ENCODE peak calls at places on chromosome 3, in ten cellular contexts. One of them, this sample, is unnamed.
A peak's percentile ranks its signal among the peaks of the same experiment; 100 is the strongest.

GRCh38 chr3:107065094-107065861 is 312.0 kb upstream of the CCDC54 start:
- DNase-seq in right lobe of liver: no peak
- DNase-seq in lower leg skin: peak; percentile 84
- DNase-seq in transverse colon: no peak
- DNase-seq in stomach: no peak
- DNase-seq in K562: no peak
- DNase-seq in body of pancreas: no peak
- DNase-seq in breast epithelium: no peak
- DNase-seq in A549: no peak
- DNase-seq in HCT116: no peak
- DNase-seq in this sample: no peak

GRCh38 chr3:120364821-120365220 is 15.7 kb upstream of the LRRC58 start:
- DNase-seq in right lobe of liver: no peak
- DNase-seq in lower leg skin: no peak
- DNase-seq in transverse colon: no peak
- DNase-seq in stomach: no peak
- DNase-seq in K562: no peak
- DNase-seq in body of pancreas: no peak
- DNase-seq in breast epithelium: no peak
- DNase-seq in A549: no peak
- DNase-seq in HCT116: no peak
- DNase-seq in this sample: no peak

GRCh38 chr3:48931944-48932580 is 13.4 kb downstream of the ARIH2 start:
- DNase-seq in right lobe of liver: no peak
- DNase-seq in lower leg skin: no peak
- DNase-seq in transverse colon: no peak
- DNase-seq in stomach: no peak
- DNase-seq in K562: no peak
- DNase-seq in body of pancreas: no peak
- DNase-seq in breast epithelium: no peak
- DNase-seq in A549: no peak
- DNase-seq in HCT116: no peak
- DNase-seq in this sample: no peak

GRCh38 chr3:58173029-58173669 is 37.6 kb downstream of the DNASE1L3 start:
- DNase-seq in right lobe of liver: no peak
- DNase-seq in lower leg skin: no peak
- DNase-seq in transverse colon: no peak
- DNase-seq in stomach: no peak
- DNase-seq in K562: peak; percentile 61
- DNase-seq in body of pancreas: no peak
- DNase-seq in breast epithelium: no peak
- DNase-seq in A549: no peak
- DNase-seq in HCT116: no peak
- DNase-seq in this sample: no peak

GRCh38 chr3:212432-212831 is 15.9 kb downstream of the CHL1 start:
- DNase-seq in right lobe of liver: no peak
- DNase-seq in lower leg skin: no peak
- DNase-seq in transverse colon: no peak
- DNase-seq in stomach: no peak
- DNase-seq in K562: no peak
- DNase-seq in body of pancreas: no peak
- DNase-seq in breast epithelium: no peak
- DNase-seq in A549: no peak
- DNase-seq in HCT116: no peak
- DNase-seq in this sample: no peak

GRCh38 chr3:100928638-100929428 is 64.4 kb downstream of the ABI3BP start:
- DNase-seq in right lobe of liver: no peak
- DNase-seq in lower leg skin: no peak
- DNase-seq in transverse colon: no peak
- DNase-seq in stomach: no peak
- DNase-seq in K562: no peak
- DNase-seq in body of pancreas: peak; percentile 8
- DNase-seq in breast epithelium: no peak
- DNase-seq in A549: peak; percentile 76
- DNase-seq in HCT116: no peak
- DNase-seq in this sample: no peak

GRCh38 chr3:5568451-5568850 is 380.9 kb downstream of the EDEM1 start:
- DNase-seq in right lobe of liver: no peak
- DNase-seq in lower leg skin: no peak
- DNase-seq in transverse colon: peak; percentile 44
- DNase-seq in stomach: no peak
- DNase-seq in K562: no peak
- DNase-seq in body of pancreas: no peak
- DNase-seq in breast epithelium: no peak
- DNase-seq in A549: peak; percentile 34
- DNase-seq in HCT116: peak; percentile 34
- DNase-seq in this sample: no peak

GRCh38 chr3:155555479-155556065 is 189.3 kb downstream of the PLCH1 start:
- DNase-seq in right lobe of liver: no peak
- DNase-seq in lower leg skin: no peak
- DNase-seq in transverse colon: no peak
- DNase-seq in stomach: no peak
- DNase-seq in K562: no peak
- DNase-seq in body of pancreas: peak; percentile 5
- DNase-seq in breast epithelium: no peak
- DNase-seq in A549: peak; percentile 27
- DNase-seq in HCT116: no peak
- DNase-seq in this sample: no peak

GRCh38 chr3:170383567-170383966 is 26.1 kb downstream of the SKIL start:
- DNase-seq in right lobe of liver: no peak
- DNase-seq in lower leg skin: no peak
- DNase-seq in transverse colon: no peak
- DNase-seq in stomach: no peak
- DNase-seq in K562: no peak
- DNase-seq in body of pancreas: no peak
- DNase-seq in breast epithelium: no peak
- DNase-seq in A549: no peak
- DNase-seq in HCT116: no peak
- DNase-seq in this sample: no peak

GRCh38 chr3:713225-713624 is 379.6 kb upstream of the CNTN6 start:
- DNase-seq in right lobe of liver: no peak
- DNase-seq in lower leg skin: no peak
- DNase-seq in transverse colon: no peak
- DNase-seq in stomach: no peak
- DNase-seq in K562: no peak
- DNase-seq in body of pancreas: no peak
- DNase-seq in breast epithelium: no peak
- DNase-seq in A549: no peak
- DNase-seq in HCT116: no peak
- DNase-seq in this sample: no peak

GRCh38 chr3:71464613-71465012 is 118.9 kb downstream of the FOXP1 start:
- DNase-seq in right lobe of liver: no peak
- DNase-seq in lower leg skin: no peak
- DNase-seq in transverse colon: no peak
- DNase-seq in stomach: no peak
- DNase-seq in K562: no peak
- DNase-seq in body of pancreas: no peak
- DNase-seq in breast epithelium: no peak
- DNase-seq in A549: no peak
- DNase-seq in HCT116: no peak
- DNase-seq in this sample: no peak

GRCh38 chr3:2921903-2922302 is 188.3 kb downstream of the IL5RA start:
- DNase-seq in right lobe of liver: no peak
- DNase-seq in lower leg skin: no peak
- DNase-seq in transverse colon: no peak
- DNase-seq in stomach: no peak
- DNase-seq in K562: peak; percentile 8
- DNase-seq in body of pancreas: no peak
- DNase-seq in breast epithelium: no peak
- DNase-seq in A549: peak; percentile 24
- DNase-seq in HCT116: no peak
- DNase-seq in this sample: no peak

GRCh38 chr3:187139126-187139894 is at the start of gene RPL39L:
- DNase-seq in right lobe of liver: peak; percentile 84
- DNase-seq in lower leg skin: peak; percentile 95
- DNase-seq in transverse colon: peak; percentile 87
- DNase-seq in stomach: peak; percentile 81
- DNase-seq in K562: peak; percentile 96
- DNase-seq in body of pancreas: peak; percentile 60
- DNase-seq in breast epithelium: peak; percentile 72
- DNase-seq in A549: peak; percentile 87
- DNase-seq in HCT116: no peak
- DNase-seq in this sample: peak; percentile 34

GRCh38 chr3:151169262-151169661 is 33.8 kb downstream of the GPR171 start:
- DNase-seq in right lobe of liver: no peak
- DNase-seq in lower leg skin: no peak
- DNase-seq in transverse colon: no peak
- DNase-seq in stomach: no peak
- DNase-seq in K562: no peak
- DNase-seq in body of pancreas: peak; percentile 49
- DNase-seq in breast epithelium: no peak
- DNase-seq in A549: no peak
- DNase-seq in HCT116: no peak
- DNase-seq in this sample: peak; percentile 88

GRCh38 chr3:37986479-37987314 is 3.9 kb upstream of the VILL start:
- DNase-seq in right lobe of liver: peak; percentile 57
- DNase-seq in lower leg skin: peak; percentile 82
- DNase-seq in transverse colon: peak; percentile 93
- DNase-seq in stomach: peak; percentile 97
- DNase-seq in K562: peak; percentile 98
- DNase-seq in body of pancreas: peak; percentile 97
- DNase-seq in breast epithelium: peak; percentile 73
- DNase-seq in A549: peak; percentile 65
- DNase-seq in HCT116: no peak
- DNase-seq in this sample: no peak

GRCh38 chr3:13542142-13542541 is 6.8 kb upstream of the FBLN2 start:
- DNase-seq in right lobe of liver: no peak
- DNase-seq in lower leg skin: no peak
- DNase-seq in transverse colon: no peak
- DNase-seq in stomach: no peak
- DNase-seq in K562: no peak
- DNase-seq in body of pancreas: no peak
- DNase-seq in breast epithelium: no peak
- DNase-seq in A549: no peak
- DNase-seq in HCT116: no peak
- DNase-seq in this sample: no peak

GRCh38 chr3:66812126-66812525 is 186.0 kb upstream of the KBTBD8 start:
- DNase-seq in right lobe of liver: no peak
- DNase-seq in lower leg skin: no peak
- DNase-seq in transverse colon: no peak
- DNase-seq in stomach: no peak
- DNase-seq in K562: no peak
- DNase-seq in body of pancreas: no peak
- DNase-seq in breast epithelium: no peak
- DNase-seq in A549: no peak
- DNase-seq in HCT116: no peak
- DNase-seq in this sample: no peak

GRCh38 chr3:12437861-12438260 is 46.4 kb upstream of the TSEN2 start:
- DNase-seq in right lobe of liver: no peak
- DNase-seq in lower leg skin: peak; percentile 45
- DNase-seq in transverse colon: no peak
- DNase-seq in stomach: no peak
- DNase-seq in K562: no peak
- DNase-seq in body of pancreas: no peak
- DNase-seq in breast epithelium: no peak
- DNase-seq in A549: no peak
- DNase-seq in HCT116: no peak
- DNase-seq in this sample: no peak

DNA sequence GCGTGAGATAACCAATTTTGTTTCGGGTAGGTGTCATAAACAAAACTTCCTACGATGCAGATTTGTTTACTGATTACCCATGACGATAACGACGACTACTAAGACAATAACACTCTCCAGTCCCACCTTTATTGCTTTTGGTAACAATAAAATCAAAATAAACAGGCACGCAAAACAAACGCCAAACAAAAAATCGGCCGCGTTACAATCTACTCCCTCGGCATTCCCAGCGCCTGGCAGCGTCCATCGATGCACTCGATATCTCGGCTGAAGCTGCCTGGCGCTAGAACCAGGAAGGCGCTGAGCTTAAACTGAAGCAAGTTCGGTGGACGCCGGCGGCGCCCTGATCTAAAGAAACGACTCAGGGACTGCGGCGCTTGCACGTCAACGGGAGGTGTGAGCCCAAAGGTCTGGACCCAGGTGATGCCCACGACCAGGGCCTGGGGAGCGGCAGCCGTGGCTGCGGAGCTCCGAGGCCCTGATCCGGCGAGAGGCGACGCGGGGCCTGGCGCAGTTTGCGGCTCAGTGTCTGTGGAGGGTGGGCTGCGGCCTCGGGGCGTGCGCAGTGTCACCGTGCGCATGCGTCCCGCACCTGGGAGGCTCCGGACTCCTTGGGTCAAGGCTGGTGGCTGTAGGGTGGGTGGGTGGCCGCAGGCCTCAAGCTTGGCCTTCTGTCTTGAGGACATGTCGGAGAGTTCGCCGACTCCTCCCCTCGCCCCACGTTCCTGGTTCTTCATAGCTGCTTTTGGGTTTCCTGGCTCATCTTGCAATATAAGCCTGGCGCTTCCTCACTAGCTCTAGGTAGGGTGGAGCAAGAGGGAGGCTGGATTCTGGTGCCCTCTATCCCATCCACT is at the start of gene RSRC1:
- DNase-seq in right lobe of liver: peak; percentile 89
- DNase-seq in lower leg skin: peak; percentile 96
- DNase-seq in transverse colon: peak; percentile 86
- DNase-seq in stomach: peak; percentile 84
- DNase-seq in K562: peak; percentile 88
- DNase-seq in body of pancreas: peak; percentile 86
- DNase-seq in breast epithelium: peak; percentile 85
- DNase-seq in A549: peak; percentile 93
- DNase-seq in HCT116: peak; percentile 89
- DNase-seq in this sample: peak; percentile 78
- TF ChIP-seq POLR2A in right lobe of liver: no peak
- TF ChIP-seq POLR2A in lower leg skin: no peak
- TF ChIP-seq POLR2A in transverse colon: peak; percentile 53
- TF ChIP-seq POLR2A in stomach: no peak
- TF ChIP-seq POLR2A in K562: peak; percentile 97
- TF ChIP-seq POLR2A in body of pancreas: peak; percentile 61
- TF ChIP-seq POLR2A in breast epithelium: no peak
- TF ChIP-seq POLR2A in A549: peak; percentile 81
- TF ChIP-seq POLR2A in HCT116: peak; percentile 95
- TF ChIP-seq POLR2A in this sample: peak; percentile 45

GRCh38 chr3:171460226-171461086 is at the start of gene TNIK:
- DNase-seq in right lobe of liver: peak; percentile 98
- DNase-seq in lower leg skin: peak; percentile 97
- DNase-seq in transverse colon: peak; percentile 96
- DNase-seq in stomach: peak; percentile 87
- DNase-seq in K562: peak; percentile 97
- DNase-seq in body of pancreas: peak; percentile 93
- DNase-seq in breast epithelium: peak; percentile 75
- DNase-seq in A549: peak; percentile 77
- DNase-seq in HCT116: peak; percentile 81
- DNase-seq in this sample: peak; percentile 94
- TF ChIP-seq POLR2A in right lobe of liver: peak; percentile 60
- TF ChIP-seq POLR2A in lower leg skin: no peak
- TF ChIP-seq POLR2A in transverse colon: peak; percentile 71
- TF ChIP-seq POLR2A in stomach: no peak
- TF ChIP-seq POLR2A in K562: peak; percentile 75
- TF ChIP-seq POLR2A in body of pancreas: peak; percentile 57
- TF ChIP-seq POLR2A in breast epithelium: no peak
- TF ChIP-seq POLR2A in A549: no peak
- TF ChIP-seq POLR2A in HCT116: peak; percentile 51
- TF ChIP-seq POLR2A in this sample: peak; percentile 76

GRCh38 chr3:149086232-149086988 is at the start of gene HLTF:
- DNase-seq in right lobe of liver: peak; percentile 93
- DNase-seq in lower leg skin: peak; percentile 97
- DNase-seq in transverse colon: peak; percentile 93
- DNase-seq in stomach: peak; percentile 94
- DNase-seq in K562: peak; percentile 97
- DNase-seq in body of pancreas: peak; percentile 97
- DNase-seq in breast epithelium: peak; percentile 87
- DNase-seq in A549: peak; percentile 98
- DNase-seq in HCT116: peak; percentile 98
- DNase-seq in this sample: peak; percentile 94
- TF ChIP-seq POLR2A in right lobe of liver: peak; percentile 28
- TF ChIP-seq POLR2A in lower leg skin: no peak
- TF ChIP-seq POLR2A in transverse colon: peak; percentile 31
- TF ChIP-seq POLR2A in stomach: no peak
- TF ChIP-seq POLR2A in K562: peak; percentile 86
- TF ChIP-seq POLR2A in body of pancreas: peak; percentile 77
- TF ChIP-seq POLR2A in breast epithelium: no peak
- TF ChIP-seq POLR2A in A549: peak; percentile 62
- TF ChIP-seq POLR2A in HCT116: no peak
- TF ChIP-seq POLR2A in this sample: no peak

GRCh38 chr3:29887450-29887849 is 606.6 kb downstream of the RBMS3 start:
- DNase-seq in right lobe of liver: no peak
- DNase-seq in lower leg skin: no peak
- DNase-seq in transverse colon: no peak
- DNase-seq in stomach: no peak
- DNase-seq in K562: no peak
- DNase-seq in body of pancreas: no peak
- DNase-seq in breast epithelium: no peak
- DNase-seq in A549: no peak
- DNase-seq in HCT116: no peak
- DNase-seq in this sample: no peak
- TF ChIP-seq POLR2A in right lobe of liver: no peak
- TF ChIP-seq POLR2A in lower leg skin: no peak
- TF ChIP-seq POLR2A in transverse colon: no peak
- TF ChIP-seq POLR2A in stomach: no peak
- TF ChIP-seq POLR2A in K562: no peak
- TF ChIP-seq POLR2A in body of pancreas: no peak
- TF ChIP-seq POLR2A in breast epithelium: no peak
- TF ChIP-seq POLR2A in A549: no peak
- TF ChIP-seq POLR2A in HCT116: no peak
- TF ChIP-seq POLR2A in this sample: no peak